ENCODE peak calls at places on chromosomes 13 and 19, in nine cellular contexts. X, V, D, E, T, A, W, H and O are unnamed samples.

GRCh38 chr13:44159633-44160279 is 213.9 kb upstream of the SERP2 start:
- DNase-seq in D (no peak), T (peak; percentile 79), W (peak; percentile 36), A (no peak), V (no peak), X (peak; percentile 29), E (peak; percentile 22), H (no peak), O (no peak)

GRCh38 chr19:14686411-14686810 is 3.4 kb upstream of the ZNF333 start:
- DNase-seq in W (no peak), D (peak; percentile 38), E (peak; percentile 27), T (peak; percentile 31), X (no peak), V (no peak), A (no peak), H (peak; percentile 8), O (peak; percentile 25)

GRCh38 chr13:38417727-38418126 is 68.1 kb downstream of the UFM1 start:
- DNase-seq in H (peak; percentile 1), D (peak; percentile 19), A (no peak), T (peak; percentile 29), E (no peak), V (no peak), X (no peak), W (peak; percentile 18), O (peak; percentile 61)

GRCh38 chr19:33802001-33802400 is 5.3 kb downstream of the KCTD15 start:
- DNase-seq in H (no peak), A (no peak), V (no peak), E (no peak), X (no peak), W (no peak), T (no peak), D (no peak), O (no peak)

GRCh38 chr19:2629491-2630351 is 72.8 kb downstream of the GNG7 start:
- DNase-seq in E (peak; percentile 46), X (no peak), A (no peak), W (no peak), H (no peak), D (no peak), T (no peak), V (no peak), O (no peak)

GRCh38 chr19:46344363-46344762 is 2.5 kb upstream of the PPP5C start:
- DNase-seq in E (no peak), X (no peak), D (no peak), A (no peak), W (no peak), H (no peak), V (no peak), T (no peak), O (no peak)

GRCh38 chr19:3142292-3142670 is 6.4 kb downstream of the GNA15 start:
- DNase-seq in E (peak; percentile 79), H (no peak), T (peak; percentile 97), A (peak; percentile 42), V (no peak), W (peak; percentile 92), D (peak; percentile 77), X (peak; percentile 82), O (peak; percentile 95)

GRCh38 chr19:804419-805160 is 7.3 kb downstream of the PTBP1 start:
- DNase-seq in T (no peak), E (no peak), V (no peak), X (no peak), A (no peak), W (no peak), H (no peak), D (no peak), O (no peak)

GRCh38 chr13:44157614-44158013 is 216.0 kb upstream of the SERP2 start:
- DNase-seq in A (no peak), H (no peak), V (no peak), W (no peak), T (no peak), X (no peak), D (peak; percentile 12), E (no peak), O (no peak)

GRCh38 chr13:26482451-26483197 is 74.9 kb upstream of the WASF3 start:
- DNase-seq in D (peak; percentile 82), W (peak; percentile 71), X (no peak), H (no peak), A (no peak), V (no peak), E (peak; percentile 82), T (peak; percentile 65), O (peak; percentile 48)

GRCh38 chr19:34365463-34366401 is 736 bp downstream of the GPI start:
- DNase-seq in W (peak; percentile 36), D (peak; percentile 35), E (peak; percentile 47), H (no peak), X (no peak), T (peak; percentile 43), A (no peak), V (no peak), O (peak; percentile 16)

GRCh38 chr13:95378603-95379002 is 77.4 kb upstream of the ABCC4 start:
- DNase-seq in X (no peak), H (no peak), V (no peak), A (no peak), W (no peak), D (no peak), E (no peak), T (no peak), O (no peak)

GRCh38 chr13:80224468-80224867 is 116.5 kb downstream of the SPRY2 start:
- DNase-seq in W (peak; percentile 16), X (no peak), D (no peak), H (no peak), V (no peak), T (no peak), E (peak; percentile 43), A (no peak), O (peak; percentile 20)

GRCh38 chr19:18203408-18203862 is 407 bp downstream of the RAB3A start:
- DNase-seq in E (peak; percentile 20), V (no peak), W (no peak), D (no peak), A (no peak), X (no peak), H (no peak), T (no peak), O (no peak)

GRCh38 chr19:33248954-33249613 is 23.4 kb upstream of the SLC7A10 start:
- DNase-seq in T (peak; percentile 46), V (no peak), W (peak; percentile 21), A (no peak), D (no peak), X (no peak), H (no peak), E (no peak), O (no peak)

GRCh38 chr19:16334421-16334820 is 9.8 kb downstream of the KLF2 start:
- DNase-seq in T (no peak), X (no peak), H (no peak), A (no peak), W (no peak), E (no peak), D (no peak), V (no peak), O (no peak)

GRCh38 chr13:50220938-50221337 is 205.7 kb downstream of the KCNRG start:
- DNase-seq in T (no peak), D (no peak), A (no peak), H (no peak), V (no peak), W (no peak), X (no peak), E (no peak), O (no peak)

GRCh38 chr19:33751386-33751770 is 45.3 kb upstream of the KCTD15 start:
- DNase-seq in D (no peak), T (no peak), H (no peak), A (no peak), W (no peak), V (no peak), E (no peak), X (no peak), O (no peak)

GRCh38 chr19:39178296-39179006 is 18.3 kb upstream of the NCCRP1 start:
- DNase-seq in W (no peak), V (no peak), T (no peak), X (no peak), D (no peak), A (no peak), H (no peak), E (no peak), O (no peak)

GRCh38 chr13:79703772-79704171 is 222.8 kb downstream of the NDFIP2 start:
- DNase-seq in E (no peak), A (no peak), D (no peak), W (no peak), V (no peak), T (no peak), H (no peak), X (no peak), O (no peak)

GRCh38 chr13:59047546-59047945 is 1116.2 kb downstream of the DIAPH3 start:
- DNase-seq in E (no peak), A (no peak), W (no peak), D (no peak), V (no peak), X (no peak), H (no peak), T (no peak), O (no peak)

GRCh38 chr19:42155796-42156195 is 23.6 kb upstream of the POU2F2 start:
- DNase-seq in A (no peak), D (no peak), E (no peak), W (no peak), X (no peak), V (no peak), T (no peak), H (no peak), O (no peak)

GRCh38 chr13:110350509-110350908 is 43.4 kb downstream of the COL4A2 start:
- DNase-seq in A (no peak), X (no peak), W (no peak), D (no peak), T (no peak), V (no peak), E (no peak), H (no peak), O (no peak)

GRCh38 chr19:18340237-18340989 is at the start of gene PGPEP1:
- DNase-seq in H (no peak), T (peak; percentile 65), X (peak; percentile 14), D (peak; percentile 49), E (peak; percentile 62), W (peak; percentile 68), V (no peak), A (no peak), O (peak; percentile 33)

GRCh38 chr13:76936736-76937135 is 11.6 kb upstream of the ACOD1 start:
- DNase-seq in A (no peak), X (no peak), W (peak; percentile 27), E (no peak), V (no peak), H (no peak), T (no peak), D (peak; percentile 11), O (peak; percentile 39)

GRCh38 chr19:8610041-8610927 is at the start of gene ADAMTS10:
- DNase-seq in H (no peak), D (peak; percentile 44), X (no peak), W (peak; percentile 18), T (no peak), A (no peak), E (peak; percentile 43), V (no peak), O (no peak)